ENCODE peak calls at places on chromosomes 7 and 10, in ten cellular contexts. X is suprapubic skin, C is neuronal stem cell, R is GM23338, M is prostate gland, D is left lung, O is fibroblast of lung, P is psoas muscle, Z is PC-3, K is thoracic aorta. U is an unnamed sample. For H3K4me1, the result is how much of the 10 kb centered on the place peaks cover.

GRCh38 chr10:33142290-33142689 is 184.3 kb upstream of the ITGB1 start:
- DNase-seq in X (peak), C (no peak), R (no peak), M (no peak), D (no peak), O (peak), P (no peak), Z (no peak), K (no peak), U (no peak)

GRCh38 chr7:55439627-55440026 is 74.5 kb downstream of the LANCL2 start:
- DNase-seq in X (no peak), C (no peak), R (no peak), M (no peak), D (peak), O (peak), P (peak), Z (peak), K (no peak), U (no peak)

GRCh38 chr10:70540089-70540788 is 61.7 kb downstream of the PALD1 start:
- DNase-seq in X (no peak), C (no peak), R (peak), M (no peak), D (no peak), O (peak), P (no peak), Z (peak), K (no peak), U (peak)

GRCh38 chr10:79266543-79267312 is 80.5 kb upstream of the PPIF start:
- DNase-seq in X (peak), C (no peak), R (no peak), M (no peak), D (peak), O (peak), P (peak), Z (peak), K (peak), U (peak)

GRCh38 chr7:131107343-131108211 is 220.1 kb upstream of the MKLN1 start:
- DNase-seq in X (peak), C (peak), R (peak), M (peak), D (peak), O (peak), P (peak), Z (peak), K (peak), U (peak)

GRCh38 chr10:2619472-2619871 is 447.9 kb upstream of the PFKP start:
- DNase-seq in X (no peak), C (no peak), R (peak), M (no peak), D (no peak), O (no peak), P (no peak), Z (peak), K (no peak), U (no peak)

GRCh38 chr10:69828115-69828870 is 26.6 kb downstream of the COL13A1 start:
- DNase-seq in X (no peak), C (no peak), R (no peak), M (no peak), D (no peak), O (no peak), P (no peak), Z (no peak), K (no peak), U (no peak)

GRCh38 chr10:119693262-119693957 is 32.4 kb upstream of the INPP5F start:
- DNase-seq in X (no peak), C (no peak), R (no peak), M (no peak), D (no peak), O (peak), P (no peak), Z (no peak), K (no peak), U (no peak)

GRCh38 chr10:130749911-130750310 is 561.6 kb downstream of the TCERG1L start:
- DNase-seq in X (peak), C (no peak), R (no peak), M (no peak), D (no peak), O (no peak), P (no peak), Z (no peak), K (no peak), U (no peak)

GRCh38 chr7:156640949-156641485 is 443 bp downstream of the RNF32 start:
- DNase-seq in X (no peak), C (no peak), R (no peak), M (peak), D (no peak), O (peak), P (peak), Z (peak), K (no peak), U (peak)

GRCh38 chr10:4431114-4431862 is 394.7 kb upstream of the AKR1E2 start:
- DNase-seq in X (no peak), C (peak), R (no peak), M (no peak), D (no peak), O (peak), P (no peak), Z (no peak), K (no peak), U (no peak)

GRCh38 chr10:76111986-76112825 is 680.8 kb downstream of the LRMDA start:
- DNase-seq in X (no peak), C (no peak), R (peak), M (no peak), D (peak), O (no peak), P (no peak), Z (no peak), K (no peak), U (no peak)

GRCh38 chr10:61752111-61753011 is 89.6 kb downstream of the CABCOCO1 start:
- DNase-seq in X (no peak), C (no peak), R (no peak), M (no peak), D (no peak), O (peak), P (no peak), Z (peak), K (no peak), U (no peak)

GRCh38 chr7:159065852-159066480 is 78.7 kb downstream of the VIPR2 start:
- DNase-seq in X (peak), C (no peak), R (no peak), M (no peak), D (no peak), O (no peak), P (no peak), Z (no peak), K (no peak), U (no peak)

DNA sequence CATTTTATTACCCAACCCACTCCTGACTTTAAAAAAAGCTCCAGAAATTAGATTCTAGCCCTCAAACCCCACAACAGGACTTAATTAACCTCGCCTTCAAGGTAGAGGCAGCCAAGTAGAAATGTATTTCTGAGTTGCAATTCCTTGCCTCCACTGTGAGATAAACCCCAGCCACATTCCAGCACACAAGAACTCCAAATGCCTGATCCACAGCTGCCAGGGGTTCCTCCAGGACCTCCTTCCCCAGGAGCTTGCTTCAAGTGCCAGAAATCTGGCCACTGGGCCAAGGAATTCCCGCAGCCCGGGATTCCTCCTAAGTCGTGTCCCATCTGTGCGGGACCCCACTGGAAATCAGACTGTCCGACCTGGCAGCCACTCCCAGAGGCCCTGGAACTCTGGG is 25.9 kb upstream of the ARL4A start:
- DNase-seq in X (no peak), C (no peak), R (no peak), M (no peak), D (no peak), O (peak), P (no peak), Z (no peak), K (no peak), U (no peak)
- H3K4me1 ChIP-seq in X (under half), C (under half), R (under half), M (under half), D (under half), O (under half), P (under half), Z (under half), K (under half), U (under half)

GRCh38 chr10:60315311-60315710 is 74.4 kb downstream of the ANK3 start:
- DNase-seq in X (no peak), C (no peak), R (no peak), M (no peak), D (no peak), O (peak), P (no peak), Z (no peak), K (no peak), U (no peak)
- H3K27ac ChIP-seq in X (no peak), C (no peak), R (no peak), M (no peak), D (no peak), O (no peak), P (no peak), Z (no peak), K (no peak), U (no peak)

GRCh38 chr7:124032369-124033092 is at the start of gene TMEM229A:
- DNase-seq in X (no peak), C (peak), R (peak), M (peak), D (peak), O (peak), P (peak), Z (peak), K (no peak), U (peak)
- H3K4me3 ChIP-seq in X (peak), C (peak), R (peak), M (peak), D (peak), O (peak), P (peak), Z (peak), K (peak), U (peak)

DNA sequence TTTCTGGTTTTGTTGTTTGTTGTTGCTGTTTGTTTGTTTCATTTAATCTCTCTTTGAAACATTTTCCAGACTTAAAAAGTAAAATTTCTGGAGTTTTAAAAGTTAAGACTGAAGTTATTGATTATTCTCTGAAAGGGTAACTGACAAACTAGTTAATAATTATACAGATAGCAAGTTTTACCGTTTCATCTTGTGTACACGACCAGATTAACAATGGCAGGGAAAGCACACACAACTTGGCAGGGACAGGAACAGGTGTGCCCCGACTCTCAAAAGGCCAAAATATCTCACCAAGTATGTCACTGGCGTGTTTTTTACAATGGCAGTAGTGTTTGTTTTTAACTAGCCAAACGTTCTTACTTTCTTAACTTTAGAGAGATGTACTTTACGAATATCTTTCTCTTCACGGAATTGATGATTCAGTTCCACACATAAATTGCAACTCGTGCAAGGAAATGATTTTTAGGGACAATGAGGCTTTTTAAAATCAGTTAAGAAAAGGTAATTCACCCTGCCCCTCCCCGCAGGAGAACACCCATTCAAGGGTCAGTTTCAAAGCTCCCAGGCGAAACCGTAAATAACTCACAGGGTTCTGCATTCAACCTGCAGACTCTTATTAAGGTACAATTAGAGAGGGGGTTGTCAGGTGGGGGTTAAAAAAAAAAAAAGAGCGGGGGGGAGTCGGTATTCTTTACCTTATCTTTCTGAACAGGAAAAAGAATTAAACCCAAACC is 3.5 kb downstream of the CTBP2 start:
- DNase-seq in X (peak), C (no peak), R (no peak), M (no peak), D (no peak), O (no peak), P (no peak), Z (peak), K (no peak), U (no peak)
- H3K4me1 ChIP-seq in X (half or more), C (under half), R (under half), M (under half), D (half or more), O (under half), P (half or more), Z (half or more), K (half or more), U (half or more)

GRCh38 chr10:59057350-59057749 is 119.1 kb upstream of the PHYHIPL start:
- DNase-seq in X (no peak), C (no peak), R (no peak), M (no peak), D (no peak), O (no peak), P (no peak), Z (no peak), K (no peak), U (no peak)

GRCh38 chr10:59060852-59061251 is 115.6 kb upstream of the PHYHIPL start:
- DNase-seq in X (no peak), C (no peak), R (no peak), M (no peak), D (no peak), O (no peak), P (no peak), Z (no peak), K (no peak), U (no peak)

DNA sequence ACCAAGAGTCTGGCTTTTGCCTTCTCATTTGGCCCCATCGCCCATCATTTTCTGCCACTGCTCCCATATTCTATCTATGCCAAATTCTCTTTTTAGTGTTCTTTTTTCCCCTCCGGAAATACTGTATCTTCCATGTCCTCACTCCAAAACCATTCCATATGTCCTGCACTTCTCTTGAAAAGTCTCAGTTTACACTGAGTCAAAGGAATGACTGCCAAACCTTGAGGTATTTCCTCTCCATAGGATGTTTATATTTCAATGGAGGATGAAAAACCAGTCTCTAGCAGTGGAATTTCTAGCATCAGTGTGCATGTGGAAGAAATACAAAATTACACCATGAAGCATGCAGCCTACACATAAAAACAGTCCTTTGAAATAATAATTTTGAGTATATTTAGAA is 121.4 kb upstream of the PHYHIPL start:
- DNase-seq in X (no peak), C (no peak), R (no peak), M (no peak), D (no peak), O (no peak), P (no peak), Z (no peak), K (no peak), U (no peak)
- H3K27ac ChIP-seq in X (no peak), C (no peak), R (no peak), M (no peak), D (no peak), O (no peak), P (no peak), Z (no peak), K (no peak), U (no peak)

GRCh38 chr10:688287-688620 is 1.2 kb downstream of the DIP2C start:
- DNase-seq in X (no peak), C (no peak), R (no peak), M (no peak), D (no peak), O (no peak), P (no peak), Z (no peak), K (no peak), U (no peak)

GRCh38 chr10:687583-688286 is 1.7 kb downstream of the DIP2C start:
- DNase-seq in X (peak), C (no peak), R (no peak), M (no peak), D (no peak), O (no peak), P (no peak), Z (no peak), K (no peak), U (no peak)

GRCh38 chr10:690227-691161 is 1.0 kb upstream of the DIP2C start:
- DNase-seq in X (peak), C (no peak), R (no peak), M (no peak), D (no peak), O (peak), P (no peak), Z (no peak), K (no peak), U (no peak)

GRCh38 chr10:689433-690226 is at the start of gene DIP2C:
- DNase-seq in X (peak), C (peak), R (peak), M (peak), D (peak), O (peak), P (peak), Z (peak), K (no peak), U (peak)

GRCh38 chr10:688621-689426 is 644 bp downstream of the DIP2C start:
- DNase-seq in X (peak), C (peak), R (peak), M (peak), D (no peak), O (peak), P (peak), Z (peak), K (no peak), U (peak)
- H3K4me3 ChIP-seq in X (peak), C (peak), R (peak), M (peak), D (peak), O (peak), P (peak), Z (peak), K (peak), U (peak)

GRCh38 chr7:101913247-101913721 is 95.9 kb downstream of the CUX1 start:
- DNase-seq in X (peak), C (no peak), R (no peak), M (no peak), D (peak), O (no peak), P (no peak), Z (no peak), K (no peak), U (no peak)
- H3K4me1 ChIP-seq in X (under half), C (under half), R (under half), M (under half), D (under half), O (under half), P (under half), Z (under half), K (under half), U (under half)

GRCh38 chr7:46909601-46910051 is 672.3 kb downstream of the TNS3 start:
- DNase-seq in X (no peak), C (no peak), R (no peak), M (no peak), D (no peak), O (peak), P (no peak), Z (peak), K (no peak), U (no peak)
- H3K27ac ChIP-seq in X (no peak), C (no peak), R (no peak), M (no peak), D (no peak), O (peak), P (no peak), Z (peak), K (no peak), U (no peak)

U was measured in testis.